ENCODE peak calls at places on chromosomes 7 and 10, in nine cellular contexts. S, T, K, H, Y, N, V, M and C are unnamed samples.

GRCh38 chr7:5528071-5528814 is 104.6 kb upstream of the TNRC18 start:
- DNase-seq in S (no peak), T (no peak), K (no peak), H (no peak), Y (peak), N (peak), V (no peak), M (peak), C (no peak)

GRCh38 chr10:46526682-46527038 is 29.8 kb downstream of the GPRIN2 start:
- DNase-seq in S (no peak), T (no peak), K (peak), H (no peak), Y (no peak), N (peak), V (no peak), M (peak), C (no peak)

GRCh38 chr10:36608251-36608650 is 517.1 kb upstream of the ANKRD30A start:
- DNase-seq in S (no peak), T (no peak), K (peak), H (peak), Y (no peak), N (peak), V (no peak), M (no peak), C (peak)

GRCh38 chr10:48501226-48501625 is 103.6 kb downstream of the ARHGAP22 start:
- DNase-seq in S (no peak), T (no peak), K (no peak), H (no peak), Y (no peak), N (no peak), V (no peak), M (no peak), C (no peak)

GRCh38 chr7:155466142-155466813 is 8.3 kb downstream of the EN2 start:
- DNase-seq in S (no peak), T (no peak), K (no peak), H (no peak), Y (no peak), N (no peak), V (no peak), M (no peak), C (no peak)

GRCh38 chr7:141697211-141697871 is 4.6 kb downstream of the DENND11 start:
- DNase-seq in S (no peak), T (no peak), K (no peak), H (peak), Y (peak), N (peak), V (no peak), M (no peak), C (peak)

GRCh38 chr7:120502132-120502531 is 229.2 kb downstream of the KCND2 start:
- DNase-seq in S (no peak), T (no peak), K (no peak), H (no peak), Y (no peak), N (no peak), V (no peak), M (no peak), C (no peak)

GRCh38 chr10:128150045-128150493 is 23.8 kb upstream of the MKI67 start:
- DNase-seq in S (no peak), T (peak), K (peak), H (peak), Y (peak), N (peak), V (peak), M (peak), C (peak)

GRCh38 chr7:139771001-139771956 is 6.5 kb downstream of the HIPK2 start:
- DNase-seq in S (peak), T (no peak), K (peak), H (peak), Y (no peak), N (peak), V (no peak), M (no peak), C (peak)

GRCh38 chr7:5596046-5596895 is 172.6 kb upstream of the TNRC18 start:
- DNase-seq in S (no peak), T (peak), K (peak), H (peak), Y (peak), N (peak), V (peak), M (peak), C (peak)

GRCh38 chr7:32921896-32922295 is 30.3 kb upstream of the KBTBD2 start:
- DNase-seq in S (no peak), T (no peak), K (no peak), H (no peak), Y (no peak), N (peak), V (no peak), M (no peak), C (peak)

GRCh38 chr10:119652361-119652760 is 1.2 kb downstream of the BAG3 start:
- DNase-seq in S (peak), T (no peak), K (peak), H (peak), Y (no peak), N (peak), V (no peak), M (no peak), C (peak)

GRCh38 chr10:26540601-26541000 is 102.5 kb downstream of the APBB1IP start:
- DNase-seq in S (peak), T (no peak), K (no peak), H (no peak), Y (no peak), N (no peak), V (peak), M (no peak), C (no peak)

GRCh38 chr7:29277436-29278215 is 83.1 kb downstream of the CHN2 start:
- DNase-seq in S (no peak), T (no peak), K (no peak), H (no peak), Y (no peak), N (no peak), V (no peak), M (no peak), C (no peak)

GRCh38 chr7:50092579-50093411 is at the start of gene ZPBP:
- DNase-seq in S (peak), T (peak), K (peak), H (no peak), Y (no peak), N (peak), V (peak), M (no peak), C (peak)

GRCh38 chr10:48404646-48405045 is 98.2 kb downstream of the MAPK8 start:
- DNase-seq in S (peak), T (no peak), K (no peak), H (no peak), Y (no peak), N (peak), V (no peak), M (no peak), C (no peak)

GRCh38 chr7:28646371-28647075 is 234.2 kb downstream of the CREB5 start:
- DNase-seq in S (no peak), T (no peak), K (no peak), H (no peak), Y (no peak), N (no peak), V (no peak), M (no peak), C (no peak)

GRCh38 chr10:43822509-43823236 is 174.0 kb upstream of the ZNF32 start:
- DNase-seq in S (no peak), T (no peak), K (no peak), H (no peak), Y (no peak), N (no peak), V (no peak), M (no peak), C (no peak)

GRCh38 chr7:27175626-27176342 is 1.7 kb upstream of the HOXA10 start:
- DNase-seq in S (no peak), T (no peak), K (no peak), H (no peak), Y (no peak), N (no peak), V (no peak), M (peak), C (no peak)

GRCh38 chr7:106029941-106030340 is 66.9 kb downstream of the CDHR3 start:
- DNase-seq in S (no peak), T (no peak), K (no peak), H (no peak), Y (no peak), N (no peak), V (no peak), M (no peak), C (no peak)

GRCh38 chr7:55574062-55574717 is 1.9 kb upstream of the VOPP1 start:
- DNase-seq in S (no peak), T (no peak), K (no peak), H (no peak), Y (no peak), N (peak), V (no peak), M (no peak), C (peak)

GRCh38 chr7:45682836-45683555 is 108.8 kb downstream of the ADCY1 start:
- DNase-seq in S (no peak), T (no peak), K (no peak), H (no peak), Y (peak), N (no peak), V (no peak), M (no peak), C (no peak)

GRCh38 chr10:15238553-15239335 is 70.3 kb upstream of the NMT2 start:
- DNase-seq in S (no peak), T (no peak), K (no peak), H (no peak), Y (no peak), N (peak), V (no peak), M (no peak), C (peak)

GRCh38 chr7:14598978-14599377 is 303.6 kb downstream of the DGKB start:
- DNase-seq in S (no peak), T (no peak), K (no peak), H (peak), Y (no peak), N (peak), V (no peak), M (no peak), C (no peak)

GRCh38 chr7:71465741-71466189 is 333.8 kb downstream of the GALNT17 start:
- DNase-seq in S (no peak), T (no peak), K (no peak), H (no peak), Y (peak), N (no peak), V (no peak), M (no peak), C (no peak)